ENCODE peak calls at places on chromosomes 12 and 14, in seven cellular contexts. One of them, this sample, is unnamed.

GRCh38 chr14:77085538-77085937 is 12.5 kb upstream of the CIPC start:
- DNase-seq in tibial nerve: no peak
- DNase-seq in stomach: no peak
- DNase-seq in HepG2: no peak
- DNase-seq in K562: no peak
- DNase-seq in transverse colon: no peak
- DNase-seq in A549: no peak
- DNase-seq in this sample: no peak

GRCh38 chr12:126506426-126507182 is 1441.4 kb downstream of the AACS start:
- DNase-seq in stomach: no peak
- DNase-seq in HepG2: no peak
- DNase-seq in K562: no peak
- DNase-seq in A549: no peak
- DNase-seq in transverse colon: no peak
- DNase-seq in tibial nerve: no peak
- DNase-seq in this sample: no peak

GRCh38 chr12:66241061-66242043 is 52.3 kb downstream of the IRAK3 start:
- DNase-seq in transverse colon: no peak
- DNase-seq in K562: no peak
- DNase-seq in A549: peak; percentile 27
- DNase-seq in tibial nerve: no peak
- DNase-seq in HepG2: no peak
- DNase-seq in stomach: no peak
- DNase-seq in this sample: no peak

GRCh38 chr14:21496453-21496852 is 14.7 kb downstream of the METTL3 start:
- DNase-seq in A549: no peak
- DNase-seq in tibial nerve: no peak
- DNase-seq in HepG2: no peak
- DNase-seq in stomach: no peak
- DNase-seq in K562: no peak
- DNase-seq in transverse colon: no peak
- DNase-seq in this sample: no peak

GRCh38 chr14:35341454-35342159 is 49.4 kb downstream of the PSMA6 start:
- DNase-seq in HepG2: peak; percentile 91
- DNase-seq in A549: peak; percentile 93
- DNase-seq in transverse colon: peak; percentile 97
- DNase-seq in tibial nerve: peak; percentile 96
- DNase-seq in K562: no peak
- DNase-seq in stomach: peak; percentile 99
- DNase-seq in this sample: peak; percentile 99

GRCh38 chr12:69189378-69189978 is 49.9 kb upstream of the CPSF6 start:
- DNase-seq in stomach: no peak
- DNase-seq in tibial nerve: no peak
- DNase-seq in HepG2: no peak
- DNase-seq in A549: peak; percentile 38
- DNase-seq in K562: no peak
- DNase-seq in transverse colon: no peak
- DNase-seq in this sample: no peak

GRCh38 chr12:94689002-94689645 is 38.8 kb upstream of the TMCC3 start:
- DNase-seq in transverse colon: no peak
- DNase-seq in HepG2: no peak
- DNase-seq in stomach: no peak
- DNase-seq in A549: no peak
- DNase-seq in tibial nerve: no peak
- DNase-seq in K562: no peak
- DNase-seq in this sample: no peak

GRCh38 chr12:40031965-40032364 is 73.9 kb downstream of the SLC2A13 start:
- DNase-seq in stomach: no peak
- DNase-seq in transverse colon: no peak
- DNase-seq in A549: no peak
- DNase-seq in tibial nerve: no peak
- DNase-seq in HepG2: no peak
- DNase-seq in K562: no peak
- DNase-seq in this sample: no peak

GRCh38 chr12:22662356-22662755 is 37.4 kb downstream of the ETNK1 start:
- DNase-seq in tibial nerve: no peak
- DNase-seq in HepG2: no peak
- DNase-seq in A549: no peak
- DNase-seq in K562: no peak
- DNase-seq in transverse colon: no peak
- DNase-seq in stomach: no peak
- DNase-seq in this sample: no peak

GRCh38 chr12:24864796-24865125 is 84.1 kb downstream of the BCAT1 start:
- DNase-seq in A549: no peak
- DNase-seq in HepG2: no peak
- DNase-seq in stomach: no peak
- DNase-seq in tibial nerve: no peak
- DNase-seq in K562: no peak
- DNase-seq in transverse colon: no peak
- DNase-seq in this sample: no peak

GRCh38 chr14:69483765-69484443 is 624 bp upstream of the PLEKHD1 start:
- DNase-seq in transverse colon: peak; percentile 10
- DNase-seq in tibial nerve: no peak
- DNase-seq in K562: no peak
- DNase-seq in stomach: no peak
- DNase-seq in HepG2: no peak
- DNase-seq in A549: peak; percentile 16
- DNase-seq in this sample: no peak

GRCh38 chr12:51994539-51994820 is 12.3 kb upstream of the TAMALIN start:
- DNase-seq in transverse colon: no peak
- DNase-seq in A549: no peak
- DNase-seq in HepG2: no peak
- DNase-seq in tibial nerve: no peak
- DNase-seq in K562: no peak
- DNase-seq in stomach: no peak
- DNase-seq in this sample: no peak

GRCh38 chr14:88590173-88590572 is 27.3 kb downstream of the ZC3H14 start:
- DNase-seq in transverse colon: no peak
- DNase-seq in A549: peak; percentile 58
- DNase-seq in tibial nerve: no peak
- DNase-seq in K562: no peak
- DNase-seq in stomach: no peak
- DNase-seq in HepG2: no peak
- DNase-seq in this sample: no peak

GRCh38 chr14:86296173-86296572 is 766.2 kb downstream of the FLRT2 start:
- DNase-seq in A549: no peak
- DNase-seq in HepG2: no peak
- DNase-seq in stomach: no peak
- DNase-seq in K562: no peak
- DNase-seq in tibial nerve: no peak
- DNase-seq in transverse colon: no peak
- DNase-seq in this sample: no peak

GRCh38 chr12:108768591-108769500 is 37.5 kb upstream of the CORO1C start:
- DNase-seq in A549: peak; percentile 71
- DNase-seq in HepG2: peak; percentile 33
- DNase-seq in K562: peak; percentile 41
- DNase-seq in stomach: peak; percentile 65
- DNase-seq in transverse colon: peak; percentile 89
- DNase-seq in tibial nerve: no peak
- DNase-seq in this sample: peak; percentile 81

GRCh38 chr12:6313326-6313940 is 3.0 kb downstream of the PLEKHG6 start:
- DNase-seq in A549: no peak
- DNase-seq in HepG2: no peak
- DNase-seq in K562: no peak
- DNase-seq in tibial nerve: no peak
- DNase-seq in stomach: no peak
- DNase-seq in transverse colon: no peak
- DNase-seq in this sample: no peak

GRCh38 chr12:111396726-111397445 is 8.8 kb upstream of the SH2B3 start:
- DNase-seq in tibial nerve: peak; percentile 60
- DNase-seq in transverse colon: peak; percentile 90
- DNase-seq in K562: peak; percentile 85
- DNase-seq in stomach: peak; percentile 89
- DNase-seq in A549: peak; percentile 87
- DNase-seq in HepG2: peak; percentile 61
- DNase-seq in this sample: peak; percentile 91

GRCh38 chr14:64826333-64826732 is 53.4 kb downstream of the SPTB start:
- DNase-seq in tibial nerve: no peak
- DNase-seq in A549: no peak
- DNase-seq in K562: no peak
- DNase-seq in HepG2: no peak
- DNase-seq in stomach: no peak
- DNase-seq in transverse colon: no peak
- DNase-seq in this sample: no peak

GRCh38 chr14:20477211-20477876 is 8.1 kb downstream of the PNP start:
- DNase-seq in A549: no peak
- DNase-seq in HepG2: no peak
- DNase-seq in tibial nerve: no peak
- DNase-seq in K562: no peak
- DNase-seq in transverse colon: no peak
- DNase-seq in stomach: peak; percentile 73
- DNase-seq in this sample: no peak

GRCh38 chr12:111245701-111246476 is 123.0 kb downstream of the PHETA1 start:
- DNase-seq in stomach: no peak
- DNase-seq in transverse colon: no peak
- DNase-seq in HepG2: no peak
- DNase-seq in K562: no peak
- DNase-seq in A549: no peak
- DNase-seq in tibial nerve: no peak
- DNase-seq in this sample: no peak

GRCh38 chr14:50230601-50231474 is 540 bp downstream of the SOS2 start:
- DNase-seq in stomach: peak; percentile 41
- DNase-seq in A549: peak; percentile 55
- DNase-seq in transverse colon: peak; percentile 58
- DNase-seq in K562: no peak
- DNase-seq in HepG2: peak; percentile 29
- DNase-seq in tibial nerve: peak; percentile 20
- DNase-seq in this sample: peak; percentile 78

DNA sequence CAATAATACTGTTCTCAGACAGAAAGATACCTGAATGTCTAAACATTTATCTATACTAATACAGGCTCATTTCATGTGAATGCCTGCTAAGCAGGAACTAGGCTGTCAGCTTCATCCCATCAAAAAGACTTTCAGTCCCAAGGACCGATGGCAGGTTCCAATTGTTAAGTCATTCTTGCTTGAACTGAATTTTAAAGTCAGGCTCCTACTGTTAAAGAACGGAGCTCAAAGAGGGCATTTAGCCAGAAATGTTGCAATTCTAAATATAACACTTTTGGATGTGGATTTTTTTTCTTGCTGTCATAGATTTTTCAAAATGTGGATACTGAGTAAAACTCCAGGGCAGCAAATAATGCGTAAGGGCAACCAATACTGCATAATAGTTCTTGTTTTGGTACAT is 38.5 kb upstream of the DBX2 start:
- DNase-seq in tibial nerve: no peak
- DNase-seq in K562: no peak
- DNase-seq in stomach: no peak
- DNase-seq in A549: no peak
- DNase-seq in transverse colon: no peak
- DNase-seq in HepG2: no peak
- DNase-seq in this sample: no peak
- TF ChIP-seq EP300 in tibial nerve: no peak
- TF ChIP-seq EP300 in K562: no peak
- TF ChIP-seq EP300 in stomach: no peak
- TF ChIP-seq EP300 in A549: no peak
- TF ChIP-seq EP300 in transverse colon: no peak
- TF ChIP-seq EP300 in HepG2: no peak
- TF ChIP-seq EP300 in this sample: no peak

GRCh38 chr14:71318097-71318459 is 410.8 kb downstream of the PCNX1 start:
- DNase-seq in tibial nerve: no peak
- DNase-seq in HepG2: no peak
- DNase-seq in K562: no peak
- DNase-seq in A549: no peak
- DNase-seq in stomach: no peak
- DNase-seq in transverse colon: no peak
- DNase-seq in this sample: no peak

GRCh38 chr14:71320734-71321555 is 413.7 kb downstream of the PCNX1 start:
- DNase-seq in HepG2: no peak
- DNase-seq in transverse colon: peak; percentile 67
- DNase-seq in A549: peak; percentile 57
- DNase-seq in tibial nerve: peak; percentile 20
- DNase-seq in K562: peak; percentile 52
- DNase-seq in stomach: peak; percentile 73
- DNase-seq in this sample: peak; percentile 78

GRCh38 chr14:71321556-71322315 is 414.5 kb downstream of the PCNX1 start:
- DNase-seq in HepG2: peak; percentile 72
- DNase-seq in tibial nerve: no peak
- DNase-seq in stomach: no peak
- DNase-seq in K562: no peak
- DNase-seq in A549: peak; percentile 12
- DNase-seq in transverse colon: no peak
- DNase-seq in this sample: no peak

GRCh38 chr14:71319646-71320045 is 412.4 kb downstream of the PCNX1 start:
- DNase-seq in stomach: no peak
- DNase-seq in tibial nerve: no peak
- DNase-seq in K562: no peak
- DNase-seq in A549: peak; percentile 33
- DNase-seq in HepG2: no peak
- DNase-seq in transverse colon: no peak
- DNase-seq in this sample: no peak

GRCh38 chr14:71320107-71320733 is 413.0 kb downstream of the PCNX1 start:
- DNase-seq in transverse colon: peak; percentile 98
- DNase-seq in A549: peak; percentile 98
- DNase-seq in tibial nerve: peak; percentile 93
- DNase-seq in K562: peak; percentile 94
- DNase-seq in stomach: peak; percentile 97
- DNase-seq in HepG2: peak; percentile 96
- DNase-seq in this sample: peak; percentile 99
- TF ChIP-seq POLR2A in transverse colon: peak; percentile 95
- TF ChIP-seq POLR2A in A549: peak; percentile 85
- TF ChIP-seq POLR2A in tibial nerve: peak; percentile 87
- TF ChIP-seq POLR2A in K562: peak; percentile 80
- TF ChIP-seq POLR2A in stomach: no peak
- TF ChIP-seq POLR2A in HepG2: peak; percentile 95
- TF ChIP-seq POLR2A in this sample: peak; percentile 88

GRCh38 chr12:49664167-49664566 is 40.8 kb downstream of the PRPF40B start:
- DNase-seq in HepG2: no peak
- DNase-seq in tibial nerve: no peak
- DNase-seq in A549: no peak
- DNase-seq in transverse colon: no peak
- DNase-seq in K562: no peak
- DNase-seq in stomach: no peak
- DNase-seq in this sample: no peak

GRCh38 chr12:49666176-49666575 is 41.0 kb downstream of the FMNL3 start:
- DNase-seq in transverse colon: no peak
- DNase-seq in A549: no peak
- DNase-seq in HepG2: no peak
- DNase-seq in stomach: no peak
- DNase-seq in tibial nerve: no peak
- DNase-seq in K562: no peak
- DNase-seq in this sample: no peak

GRCh38 chr12:49665384-49665783 is 41.8 kb downstream of the FMNL3 start:
- DNase-seq in K562: no peak
- DNase-seq in transverse colon: no peak
- DNase-seq in stomach: no peak
- DNase-seq in A549: no peak
- DNase-seq in tibial nerve: no peak
- DNase-seq in HepG2: no peak
- DNase-seq in this sample: no peak

GRCh38 chr12:49664591-49665146 is 41.3 kb downstream of the PRPF40B start:
- DNase-seq in A549: no peak
- DNase-seq in K562: no peak
- DNase-seq in stomach: no peak
- DNase-seq in transverse colon: no peak
- DNase-seq in HepG2: no peak
- DNase-seq in tibial nerve: no peak
- DNase-seq in this sample: no peak

GRCh38 chr12:49667319-49668090 is 39.7 kb downstream of the FMNL3 start:
- DNase-seq in K562: no peak
- DNase-seq in A549: no peak
- DNase-seq in HepG2: no peak
- DNase-seq in stomach: no peak
- DNase-seq in tibial nerve: no peak
- DNase-seq in transverse colon: no peak
- DNase-seq in this sample: no peak
- H3K4me1 ChIP-seq in K562: peaks cover 13% of the 10 kb centered on the region
- H3K4me1 ChIP-seq in A549: no peaks in the 10 kb centered on the region
- H3K4me1 ChIP-seq in HepG2: peaks cover 18% of the 10 kb centered on the region
- H3K4me1 ChIP-seq in stomach: peaks cover 35% of the 10 kb centered on the region
- H3K4me1 ChIP-seq in tibial nerve: no peaks in the 10 kb centered on the region
- H3K4me1 ChIP-seq in transverse colon: peaks cover 25% of the 10 kb centered on the region
- H3K4me1 ChIP-seq in this sample: peaks cover 29% of the 10 kb centered on the region

GRCh38 chr12:26193539-26193938 is 1.8 kb upstream of the SSPN start:
- DNase-seq in HepG2: no peak
- DNase-seq in K562: no peak
- DNase-seq in stomach: no peak
- DNase-seq in A549: no peak
- DNase-seq in transverse colon: no peak
- DNase-seq in tibial nerve: no peak
- DNase-seq in this sample: no peak
- TF ChIP-seq EP300 in HepG2: no peak
- TF ChIP-seq EP300 in K562: no peak
- TF ChIP-seq EP300 in stomach: no peak
- TF ChIP-seq EP300 in A549: no peak
- TF ChIP-seq EP300 in transverse colon: no peak
- TF ChIP-seq EP300 in tibial nerve: no peak
- TF ChIP-seq EP300 in this sample: no peak